ENCODE peak calls at places on chromosome 13, in four cellular contexts. One of them, this sample, is unnamed.

GRCh38 chr13:38024431-38024830 is 154.9 kb upstream of the TRPC4 start:
- DNase-seq in CD8-positive, alpha-beta memory T cell: no peak
- DNase-seq in stomach: no peak
- DNase-seq in aorta: no peak
- DNase-seq in this sample: no peak

GRCh38 chr13:24119593-24120508 is 40.7 kb upstream of the SPATA13 start:
- DNase-seq in CD8-positive, alpha-beta memory T cell: no peak
- DNase-seq in stomach: no peak
- DNase-seq in aorta: no peak
- DNase-seq in this sample: no peak

GRCh38 chr13:27775943-27776342 is 16.3 kb upstream of the GSX1 start:
- DNase-seq in CD8-positive, alpha-beta memory T cell: no peak
- DNase-seq in stomach: no peak
- DNase-seq in aorta: no peak
- DNase-seq in this sample: no peak

GRCh38 chr13:28204690-28205443 is 66.5 kb downstream of the PAN3 start:
- DNase-seq in CD8-positive, alpha-beta memory T cell: no peak
- DNase-seq in stomach: no peak
- DNase-seq in aorta: no peak
- DNase-seq in this sample: no peak

GRCh38 chr13:24671367-24672117 is 8.7 kb upstream of the ATP12A start:
- DNase-seq in CD8-positive, alpha-beta memory T cell: peak
- DNase-seq in stomach: no peak
- DNase-seq in aorta: peak
- DNase-seq in this sample: peak

GRCh38 chr13:44934724-44935123 is 54.5 kb downstream of the NUFIP1 start:
- DNase-seq in CD8-positive, alpha-beta memory T cell: no peak
- DNase-seq in stomach: no peak
- DNase-seq in aorta: no peak
- DNase-seq in this sample: no peak

GRCh38 chr13:60627071-60627686 is 230.2 kb downstream of the TDRD3 start:
- DNase-seq in CD8-positive, alpha-beta memory T cell: no peak
- DNase-seq in stomach: no peak
- DNase-seq in aorta: no peak
- DNase-seq in this sample: no peak

GRCh38 chr13:32262619-32263018 is 52.5 kb downstream of the ZAR1L start:
- DNase-seq in CD8-positive, alpha-beta memory T cell: no peak
- DNase-seq in stomach: no peak
- DNase-seq in aorta: no peak
- DNase-seq in this sample: no peak

GRCh38 chr13:24625870-24626419 is 54.3 kb upstream of the ATP12A start:
- DNase-seq in CD8-positive, alpha-beta memory T cell: no peak
- DNase-seq in stomach: peak
- DNase-seq in aorta: no peak
- DNase-seq in this sample: no peak

GRCh38 chr13:53201454-53202225 is 173.0 kb downstream of the OLFM4 start:
- DNase-seq in CD8-positive, alpha-beta memory T cell: no peak
- DNase-seq in stomach: no peak
- DNase-seq in aorta: no peak
- DNase-seq in this sample: no peak

GRCh38 chr13:102721800-102722231 is 27.0 kb upstream of the METTL21C start:
- DNase-seq in CD8-positive, alpha-beta memory T cell: peak
- DNase-seq in stomach: no peak
- DNase-seq in aorta: no peak
- DNase-seq in this sample: no peak

GRCh38 chr13:50892162-50892944 is 17.2 kb upstream of the RNASEH2B start:
- DNase-seq in CD8-positive, alpha-beta memory T cell: peak
- DNase-seq in stomach: no peak
- DNase-seq in aorta: peak
- DNase-seq in this sample: peak

GRCh38 chr13:50893211-50893852 is 16.3 kb upstream of the RNASEH2B start:
- DNase-seq in CD8-positive, alpha-beta memory T cell: peak
- DNase-seq in stomach: no peak
- DNase-seq in aorta: no peak
- DNase-seq in this sample: peak

GRCh38 chr13:50891206-50891605 is 18.4 kb upstream of the RNASEH2B start:
- DNase-seq in CD8-positive, alpha-beta memory T cell: no peak
- DNase-seq in stomach: no peak
- DNase-seq in aorta: no peak
- DNase-seq in this sample: no peak

GRCh38 chr13:50894504-50894903 is 15.1 kb upstream of the RNASEH2B start:
- DNase-seq in CD8-positive, alpha-beta memory T cell: no peak
- DNase-seq in stomach: no peak
- DNase-seq in aorta: no peak
- DNase-seq in this sample: no peak

GRCh38 chr13:50894042-50894441 is 15.5 kb upstream of the RNASEH2B start:
- DNase-seq in CD8-positive, alpha-beta memory T cell: no peak
- DNase-seq in stomach: no peak
- DNase-seq in aorta: no peak
- DNase-seq in this sample: no peak
- H3K27ac ChIP-seq in CD8-positive, alpha-beta memory T cell: no peak
- H3K27ac ChIP-seq in stomach: no peak
- H3K27ac ChIP-seq in aorta: no peak
- H3K27ac ChIP-seq in this sample: peak

GRCh38 chr13:29923554-29924481 is 73.4 kb upstream of the UBL3 start:
- DNase-seq in CD8-positive, alpha-beta memory T cell: peak
- DNase-seq in stomach: peak
- DNase-seq in aorta: peak
- DNase-seq in this sample: peak

GRCh38 chr13:29925457-29925856 is 75.0 kb upstream of the UBL3 start:
- DNase-seq in CD8-positive, alpha-beta memory T cell: no peak
- DNase-seq in stomach: peak
- DNase-seq in aorta: peak
- DNase-seq in this sample: no peak

GRCh38 chr13:29922896-29923295 is 72.5 kb upstream of the UBL3 start:
- DNase-seq in CD8-positive, alpha-beta memory T cell: no peak
- DNase-seq in stomach: no peak
- DNase-seq in aorta: no peak
- DNase-seq in this sample: no peak

GRCh38 chr13:29924951-29925350 is 74.5 kb upstream of the UBL3 start:
- DNase-seq in CD8-positive, alpha-beta memory T cell: no peak
- DNase-seq in stomach: no peak
- DNase-seq in aorta: no peak
- DNase-seq in this sample: no peak

GRCh38 chr13:29924482-29924884 is 74.1 kb upstream of the UBL3 start:
- DNase-seq in CD8-positive, alpha-beta memory T cell: no peak
- DNase-seq in stomach: no peak
- DNase-seq in aorta: no peak
- DNase-seq in this sample: no peak
- H3K27ac ChIP-seq in CD8-positive, alpha-beta memory T cell: no peak
- H3K27ac ChIP-seq in stomach: peak
- H3K27ac ChIP-seq in aorta: peak
- H3K27ac ChIP-seq in this sample: no peak

GRCh38 chr13:48489666-48490065 is 43.2 kb downstream of the RCBTB2 start:
- DNase-seq in CD8-positive, alpha-beta memory T cell: no peak
- DNase-seq in stomach: no peak
- DNase-seq in aorta: no peak
- DNase-seq in this sample: no peak
- H3K27ac ChIP-seq in CD8-positive, alpha-beta memory T cell: no peak
- H3K27ac ChIP-seq in stomach: no peak
- H3K27ac ChIP-seq in aorta: no peak
- H3K27ac ChIP-seq in this sample: peak

GRCh38 chr13:19680751-19681150 is 47.3 kb downstream of the MPHOSPH8 start:
- DNase-seq in CD8-positive, alpha-beta memory T cell: no peak
- DNase-seq in stomach: no peak
- DNase-seq in aorta: no peak
- DNase-seq in this sample: no peak

GRCh38 chr13:19685445-19685844 is 52.0 kb downstream of the MPHOSPH8 start:
- DNase-seq in CD8-positive, alpha-beta memory T cell: no peak
- DNase-seq in stomach: no peak
- DNase-seq in aorta: no peak
- DNase-seq in this sample: no peak

GRCh38 chr13:19681517-19681916 is 48.1 kb downstream of the MPHOSPH8 start:
- DNase-seq in CD8-positive, alpha-beta memory T cell: no peak
- DNase-seq in stomach: no peak
- DNase-seq in aorta: no peak
- DNase-seq in this sample: no peak

GRCh38 chr13:19685034-19685433 is 51.6 kb downstream of the MPHOSPH8 start:
- DNase-seq in CD8-positive, alpha-beta memory T cell: no peak
- DNase-seq in stomach: peak
- DNase-seq in aorta: no peak
- DNase-seq in this sample: no peak
- H3K27ac ChIP-seq in CD8-positive, alpha-beta memory T cell: no peak
- H3K27ac ChIP-seq in stomach: no peak
- H3K27ac ChIP-seq in aorta: no peak
- H3K27ac ChIP-seq in this sample: no peak

GRCh38 chr13:110298566-110299321 is 8.2 kb downstream of the COL4A1 start:
- DNase-seq in CD8-positive, alpha-beta memory T cell: no peak
- DNase-seq in stomach: no peak
- DNase-seq in aorta: peak
- DNase-seq in this sample: no peak
- H3K27ac ChIP-seq in CD8-positive, alpha-beta memory T cell: no peak
- H3K27ac ChIP-seq in stomach: peak
- H3K27ac ChIP-seq in aorta: peak
- H3K27ac ChIP-seq in this sample: no peak

GRCh38 chr13:20514866-20515265 is 10.8 kb downstream of the CRYL1 start:
- DNase-seq in CD8-positive, alpha-beta memory T cell: no peak
- DNase-seq in stomach: no peak
- DNase-seq in aorta: no peak
- DNase-seq in this sample: no peak
- H3K27ac ChIP-seq in CD8-positive, alpha-beta memory T cell: no peak
- H3K27ac ChIP-seq in stomach: no peak
- H3K27ac ChIP-seq in aorta: no peak
- H3K27ac ChIP-seq in this sample: no peak

GRCh38 chr13:80050252-80050651 is 290.7 kb downstream of the SPRY2 start:
- DNase-seq in CD8-positive, alpha-beta memory T cell: no peak
- DNase-seq in stomach: no peak
- DNase-seq in aorta: no peak
- DNase-seq in this sample: no peak

GRCh38 chr13:80055804-80056203 is 285.1 kb downstream of the SPRY2 start:
- DNase-seq in CD8-positive, alpha-beta memory T cell: no peak
- DNase-seq in stomach: no peak
- DNase-seq in aorta: no peak
- DNase-seq in this sample: no peak

GRCh38 chr13:80059789-80060188 is 281.1 kb downstream of the SPRY2 start:
- DNase-seq in CD8-positive, alpha-beta memory T cell: no peak
- DNase-seq in stomach: no peak
- DNase-seq in aorta: no peak
- DNase-seq in this sample: no peak

GRCh38 chr13:80052286-80052685 is 288.6 kb downstream of the SPRY2 start:
- DNase-seq in CD8-positive, alpha-beta memory T cell: no peak
- DNase-seq in stomach: no peak
- DNase-seq in aorta: no peak
- DNase-seq in this sample: no peak

DNA sequence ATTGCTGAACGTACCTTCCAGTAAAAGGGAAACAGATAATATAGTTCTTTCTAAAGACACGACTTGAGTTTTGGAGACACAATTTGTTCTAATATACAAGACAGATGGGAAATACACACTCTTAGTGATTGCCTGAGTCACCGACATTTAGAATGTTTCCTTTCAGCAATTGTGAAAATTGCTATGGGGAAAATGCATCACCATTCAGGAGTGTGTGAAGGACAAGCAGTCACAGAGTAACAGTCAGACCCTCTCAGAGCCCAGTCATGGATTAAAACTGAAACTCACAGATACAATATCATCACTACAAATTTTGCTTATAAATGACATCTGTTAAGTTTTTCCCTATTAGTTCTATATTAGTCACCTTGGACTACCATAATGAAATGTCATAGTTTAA is 286.1 kb downstream of the SPRY2 start:
- DNase-seq in CD8-positive, alpha-beta memory T cell: no peak
- DNase-seq in stomach: no peak
- DNase-seq in aorta: no peak
- DNase-seq in this sample: no peak
- H3K27ac ChIP-seq in CD8-positive, alpha-beta memory T cell: no peak
- H3K27ac ChIP-seq in stomach: no peak
- H3K27ac ChIP-seq in aorta: no peak
- H3K27ac ChIP-seq in this sample: no peak

GRCh38 chr13:46491641-46492040 is 61.3 kb upstream of the LRCH1 start:
- DNase-seq in CD8-positive, alpha-beta memory T cell: no peak
- DNase-seq in stomach: no peak
- DNase-seq in aorta: no peak
- DNase-seq in this sample: no peak

GRCh38 chr13:46487748-46488147 is 65.2 kb upstream of the LRCH1 start:
- DNase-seq in CD8-positive, alpha-beta memory T cell: no peak
- DNase-seq in stomach: no peak
- DNase-seq in aorta: no peak
- DNase-seq in this sample: no peak

GRCh38 chr13:46492946-46493345 is 60.0 kb upstream of the LRCH1 start:
- DNase-seq in CD8-positive, alpha-beta memory T cell: peak
- DNase-seq in stomach: no peak
- DNase-seq in aorta: no peak
- DNase-seq in this sample: peak

GRCh38 chr13:46489586-46490023 is 63.4 kb upstream of the LRCH1 start:
- DNase-seq in CD8-positive, alpha-beta memory T cell: no peak
- DNase-seq in stomach: no peak
- DNase-seq in aorta: peak
- DNase-seq in this sample: no peak

GRCh38 chr13:46490129-46490528 is 62.8 kb upstream of the LRCH1 start:
- DNase-seq in CD8-positive, alpha-beta memory T cell: no peak
- DNase-seq in stomach: no peak
- DNase-seq in aorta: no peak
- DNase-seq in this sample: no peak
- H3K27ac ChIP-seq in CD8-positive, alpha-beta memory T cell: no peak
- H3K27ac ChIP-seq in stomach: peak
- H3K27ac ChIP-seq in aorta: peak
- H3K27ac ChIP-seq in this sample: no peak

This sample was measured in CD4-positive, alpha-beta memory T cell.